ENCODE peak calls at places on chromosomes 12 and 14, in ten cellular contexts. Z is AG09319, P is HFF-Myc, Q is Peyer's patch, I is HCT116, O is left ventricle myocardium inferior, S is heart left ventricle, M is astrocyte of the spinal cord, G is AG10803, A is Caco-2. E is an unnamed sample.

GRCh38 chr14:75285331-75285730 is 6.7 kb downstream of the FOS start:
- DNase-seq in Z (no peak), P (no peak), Q (no peak), I (no peak), O (no peak), S (no peak), M (no peak), G (no peak), A (no peak), E (no peak)

GRCh38 chr12:75660107-75660530 is 148.7 kb upstream of the KRR1 start:
- DNase-seq in Z (no peak), P (no peak), Q (no peak), I (peak), O (no peak), S (no peak), M (peak), G (peak), A (no peak), E (peak)

GRCh38 chr12:62676521-62677307 is 210.1 kb downstream of the MON2 start:
- DNase-seq in Z (no peak), P (no peak), Q (no peak), I (no peak), O (no peak), S (no peak), M (no peak), G (no peak), A (no peak), E (no peak)

GRCh38 chr14:89378119-89378518 is 38.9 kb downstream of the FOXN3 start:
- DNase-seq in Z (no peak), P (no peak), Q (no peak), I (no peak), O (no peak), S (no peak), M (peak), G (no peak), A (no peak), E (peak)

GRCh38 chr14:90287791-90288190 is 31.4 kb downstream of the PSMC1 start:
- DNase-seq in Z (no peak), P (no peak), Q (no peak), I (no peak), O (no peak), S (no peak), M (no peak), G (no peak), A (no peak), E (no peak)

GRCh38 chr14:77124345-77125274 is 17.0 kb downstream of the ZDHHC22 start:
- DNase-seq in Z (no peak), P (no peak), Q (peak), I (no peak), O (peak), S (peak), M (peak), G (no peak), A (no peak), E (peak)

GRCh38 chr14:73723799-73724621 is 9.8 kb upstream of the PNMA1 start:
- DNase-seq in Z (peak), P (peak), Q (no peak), I (no peak), O (peak), S (peak), M (peak), G (peak), A (no peak), E (peak)

GRCh38 chr12:105409881-105410471 is 79.5 kb downstream of the C12orf75 start:
- DNase-seq in Z (peak), P (no peak), Q (no peak), I (no peak), O (peak), S (peak), M (peak), G (peak), A (no peak), E (peak)

GRCh38 chr14:100619382-100620305 is 32.4 kb upstream of the BEGAIN start:
- DNase-seq in Z (no peak), P (no peak), Q (no peak), I (no peak), O (no peak), S (no peak), M (no peak), G (no peak), A (no peak), E (no peak)

GRCh38 chr14:56002316-56002715 is 115.9 kb upstream of the PELI2 start:
- DNase-seq in Z (no peak), P (no peak), Q (no peak), I (no peak), O (no peak), S (no peak), M (peak), G (peak), A (peak), E (no peak)

GRCh38 chr12:13942826-13943225 is 38.6 kb downstream of the GRIN2B start:
- DNase-seq in Z (no peak), P (no peak), Q (no peak), I (no peak), O (no peak), S (no peak), M (no peak), G (no peak), A (peak), E (no peak)

GRCh38 chr14:22097072-22097471 is 423.5 kb upstream of the OR4E1 start:
- DNase-seq in Z (no peak), P (no peak), Q (no peak), I (no peak), O (no peak), S (no peak), M (no peak), G (no peak), A (no peak), E (no peak)

GRCh38 chr12:72271741-72272661 is at the start of gene TRHDE:
- DNase-seq in Z (no peak), P (no peak), Q (no peak), I (no peak), O (no peak), S (peak), M (peak), G (peak), A (no peak), E (peak)

GRCh38 chr14:78700236-78700635 is 530.1 kb downstream of the NRXN3 start:
- DNase-seq in Z (no peak), P (no peak), Q (no peak), I (no peak), O (no peak), S (no peak), M (no peak), G (peak), A (no peak), E (no peak)

GRCh38 chr12:55712154-55712553 is 3.7 kb upstream of the BLOC1S1 start:
- DNase-seq in Z (no peak), P (no peak), Q (no peak), I (no peak), O (peak), S (peak), M (no peak), G (no peak), A (no peak), E (no peak)

GRCh38 chr14:36317650-36318049 is 2.8 kb downstream of the MBIP start:
- DNase-seq in Z (no peak), P (no peak), Q (no peak), I (no peak), O (no peak), S (no peak), M (no peak), G (no peak), A (no peak), E (no peak)

GRCh38 chr12:16163891-16164290 is 113.6 kb downstream of the SLC15A5 start:
- DNase-seq in Z (no peak), P (no peak), Q (no peak), I (no peak), O (no peak), S (no peak), M (no peak), G (no peak), A (no peak), E (peak)

GRCh38 chr12:33115716-33116115 is 219.1 kb upstream of the PKP2 start:
- DNase-seq in Z (no peak), P (no peak), Q (no peak), I (no peak), O (no peak), S (no peak), M (no peak), G (no peak), A (no peak), E (no peak)

GRCh38 chr14:59274991-59275391 is 86.5 kb downstream of the DAAM1 start:
- DNase-seq in Z (no peak), P (no peak), Q (peak), I (no peak), O (peak), S (peak), M (no peak), G (no peak), A (no peak), E (no peak)

GRCh38 chr14:61147369-61147897 is 133.7 kb downstream of the TMEM30B start:
- DNase-seq in Z (no peak), P (no peak), Q (no peak), I (no peak), O (no peak), S (no peak), M (peak), G (no peak), A (no peak), E (peak)

GRCh38 chr14:24809147-24809546 is 175.2 kb upstream of the GZMB start:
- DNase-seq in Z (no peak), P (no peak), Q (no peak), I (no peak), O (no peak), S (no peak), M (no peak), G (no peak), A (no peak), E (no peak)

DNA sequence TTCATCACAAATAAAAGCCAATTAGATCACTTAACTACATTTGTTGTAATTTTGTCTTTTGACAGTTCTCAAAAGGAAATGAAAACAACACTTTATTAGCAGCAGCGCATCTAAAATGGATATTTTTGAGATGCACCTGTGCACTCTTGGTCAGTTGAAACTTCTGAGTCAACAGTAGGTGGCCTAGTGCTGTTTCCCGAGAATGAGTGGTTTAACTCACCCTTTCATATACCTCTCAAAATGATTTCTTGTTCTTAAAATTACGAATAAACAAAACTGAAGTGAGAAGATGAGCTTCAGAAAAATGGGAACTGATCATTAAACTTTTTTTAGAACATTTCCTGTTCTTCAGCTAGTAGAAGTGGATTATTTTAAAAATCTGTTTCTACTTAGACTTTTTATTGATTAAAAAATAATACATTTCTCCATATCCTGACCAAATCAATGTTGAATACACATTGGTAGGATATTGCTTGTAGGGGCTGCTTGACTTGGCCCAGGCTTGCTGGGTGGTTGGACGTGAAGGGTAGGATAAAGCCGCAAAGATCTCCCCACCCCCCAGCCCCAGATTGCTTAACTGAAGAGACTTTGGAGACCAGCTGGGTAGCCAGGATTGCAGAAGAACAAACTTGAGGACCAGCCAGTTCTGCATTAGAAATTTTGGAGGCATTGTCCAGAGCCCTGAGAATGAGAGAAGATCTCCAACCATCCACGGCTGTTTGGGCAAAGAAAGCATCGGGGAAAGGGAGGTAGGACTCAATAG is 22.3 kb upstream of the STK38L start:
- DNase-seq in Z (no peak), P (no peak), Q (no peak), I (no peak), O (no peak), S (no peak), M (no peak), G (no peak), A (no peak), E (no peak)
- TF ChIP-seq CTCF in Z (no peak), P (no peak), Q (no peak), I (no peak), O (no peak), S (no peak), M (no peak), G (no peak), A (no peak), E (no peak)

DNA sequence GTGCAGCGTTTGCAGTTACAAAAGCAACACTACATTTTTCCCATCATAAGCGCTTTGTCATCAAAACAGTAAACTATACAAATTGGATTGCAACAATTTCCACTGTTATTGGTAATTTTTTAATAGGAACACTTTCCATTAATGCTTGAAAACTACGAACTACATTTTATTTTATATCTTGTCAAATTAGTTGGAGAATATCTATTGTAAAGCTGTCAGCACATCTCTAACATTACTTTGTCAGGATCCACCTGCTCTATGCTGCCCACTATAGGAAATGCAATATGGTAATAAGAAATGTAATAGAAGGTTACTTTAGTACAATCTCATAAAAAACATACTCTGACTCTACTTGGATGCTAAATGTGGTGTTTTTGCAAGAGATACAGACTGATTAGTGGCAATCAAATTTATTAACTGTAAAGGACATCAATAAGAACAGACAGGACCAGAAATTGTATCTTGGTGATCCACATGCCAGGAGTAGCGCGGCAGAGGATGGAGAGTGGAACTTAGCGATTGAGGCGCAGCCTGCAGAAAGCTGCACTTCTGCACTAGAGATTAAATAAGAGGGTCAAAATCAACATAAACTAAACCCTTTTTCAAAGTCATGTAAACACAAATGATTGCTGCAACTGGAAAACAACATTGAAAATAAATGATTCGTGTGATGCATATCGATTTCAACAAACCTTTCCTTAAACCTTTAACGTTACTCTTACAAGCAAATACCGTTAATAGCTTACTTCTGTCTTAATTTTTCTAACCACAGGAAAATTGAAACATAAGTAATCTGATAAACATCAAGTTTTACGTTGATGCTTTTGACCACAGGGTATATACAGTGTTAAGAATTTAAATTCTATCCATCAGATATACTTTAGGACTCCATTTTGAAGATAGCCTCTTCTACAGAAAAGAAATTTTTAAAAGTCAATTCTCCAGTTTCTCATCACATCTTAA is 3.6 kb upstream of the ARID2 start:
- DNase-seq in Z (no peak), P (no peak), Q (peak), I (no peak), O (no peak), S (no peak), M (peak), G (peak), A (peak), E (peak)
- TF ChIP-seq CTCF in Z (peak), P (peak), Q (no peak), I (peak), O (peak), S (peak), M (peak), G (peak), A (peak), E (peak)

GRCh38 chr12:3004655-3005565 is 45.7 kb downstream of the TEAD4 start:
- DNase-seq in Z (no peak), P (no peak), Q (no peak), I (no peak), O (no peak), S (no peak), M (no peak), G (peak), A (peak), E (peak)
- TF ChIP-seq CTCF in Z (peak), P (peak), Q (no peak), I (peak), O (peak), S (no peak), M (peak), G (peak), A (peak), E (peak)

GRCh38 chr12:57983150-57983857 is 41.9 kb downstream of the ATP23 start:
- DNase-seq in Z (peak), P (peak), Q (no peak), I (peak), O (no peak), S (no peak), M (peak), G (peak), A (peak), E (peak)
- TF ChIP-seq CTCF in Z (peak), P (peak), Q (no peak), I (peak), O (peak), S (peak), M (peak), G (peak), A (peak), E (peak)

GRCh38 chr14:105300542-105301102 is at the start of gene BRF1:
- DNase-seq in Z (peak), P (no peak), Q (peak), I (peak), O (peak), S (peak), M (peak), G (peak), A (peak), E (peak)
- TF ChIP-seq CTCF in Z (no peak), P (no peak), Q (no peak), I (no peak), O (no peak), S (no peak), M (no peak), G (no peak), A (no peak), E (no peak)